ENCODE peak calls at places on chromosomes 12 and 14, in five cellular contexts. One of them, this sample, is unnamed. For H3K9me3, the result is how much of the 10 kb centered on the place peaks cover.

GRCh38 chr14:100067971-100068959 is 3.0 kb downstream of the EVL start:
- DNase-seq in AG04450: no peak
- DNase-seq in CD8-positive, alpha-beta memory T cell: peak
- DNase-seq in heart left ventricle: no peak
- DNase-seq in aorta: no peak
- DNase-seq in this sample: peak

GRCh38 chr12:5898874-5899273 is 46.2 kb downstream of the ANO2 start:
- DNase-seq in aorta: no peak
- DNase-seq in heart left ventricle: no peak
- DNase-seq in CD8-positive, alpha-beta memory T cell: no peak
- DNase-seq in AG04450: no peak
- DNase-seq in this sample: no peak

GRCh38 chr12:116838395-116838794 is 42.8 kb downstream of the HRK start:
- DNase-seq in heart left ventricle: no peak
- DNase-seq in AG04450: no peak
- DNase-seq in CD8-positive, alpha-beta memory T cell: no peak
- DNase-seq in aorta: no peak
- DNase-seq in this sample: no peak

GRCh38 chr12:4251228-4251891 is 22.2 kb upstream of the CCND2 start:
- DNase-seq in AG04450: no peak
- DNase-seq in CD8-positive, alpha-beta memory T cell: peak
- DNase-seq in heart left ventricle: no peak
- DNase-seq in aorta: no peak
- DNase-seq in this sample: no peak

GRCh38 chr12:39367494-39367893 is 75.4 kb downstream of the KIF21A start:
- DNase-seq in heart left ventricle: no peak
- DNase-seq in AG04450: no peak
- DNase-seq in aorta: no peak
- DNase-seq in CD8-positive, alpha-beta memory T cell: no peak
- DNase-seq in this sample: no peak

GRCh38 chr12:60201891-60202290 is 606.1 kb downstream of the SLC16A7 start:
- DNase-seq in heart left ventricle: no peak
- DNase-seq in aorta: no peak
- DNase-seq in AG04450: no peak
- DNase-seq in CD8-positive, alpha-beta memory T cell: no peak
- DNase-seq in this sample: no peak

GRCh38 chr14:56488306-56488705 is 91.3 kb upstream of the TMEM260 start:
- DNase-seq in AG04450: no peak
- DNase-seq in CD8-positive, alpha-beta memory T cell: no peak
- DNase-seq in heart left ventricle: no peak
- DNase-seq in aorta: no peak
- DNase-seq in this sample: no peak

GRCh38 chr12:10169094-10169493 is 2.8 kb downstream of the OLR1 start:
- DNase-seq in aorta: no peak
- DNase-seq in CD8-positive, alpha-beta memory T cell: no peak
- DNase-seq in heart left ventricle: no peak
- DNase-seq in AG04450: peak
- DNase-seq in this sample: no peak

GRCh38 chr12:12172106-12172511 is 94.7 kb downstream of the LRP6 start:
- DNase-seq in AG04450: no peak
- DNase-seq in CD8-positive, alpha-beta memory T cell: no peak
- DNase-seq in aorta: no peak
- DNase-seq in heart left ventricle: no peak
- DNase-seq in this sample: no peak

GRCh38 chr12:40726366-40726765 is 34.1 kb downstream of the CNTN1 start:
- DNase-seq in CD8-positive, alpha-beta memory T cell: no peak
- DNase-seq in aorta: no peak
- DNase-seq in heart left ventricle: no peak
- DNase-seq in AG04450: no peak
- DNase-seq in this sample: no peak

GRCh38 chr14:44316647-44317432 is 190.2 kb downstream of the FSCB start:
- DNase-seq in AG04450: peak
- DNase-seq in CD8-positive, alpha-beta memory T cell: no peak
- DNase-seq in aorta: no peak
- DNase-seq in heart left ventricle: no peak
- DNase-seq in this sample: no peak

GRCh38 chr14:22379727-22380126 is 209.3 kb downstream of the DAD1 start:
- DNase-seq in AG04450: no peak
- DNase-seq in aorta: no peak
- DNase-seq in heart left ventricle: no peak
- DNase-seq in CD8-positive, alpha-beta memory T cell: no peak
- DNase-seq in this sample: no peak

GRCh38 chr12:56862264-56862663 is 71.9 kb downstream of the SDR9C7 start:
- DNase-seq in heart left ventricle: no peak
- DNase-seq in CD8-positive, alpha-beta memory T cell: no peak
- DNase-seq in AG04450: no peak
- DNase-seq in aorta: no peak
- DNase-seq in this sample: no peak
- H3K9me3 ChIP-seq in heart left ventricle: under half
- H3K9me3 ChIP-seq in CD8-positive, alpha-beta memory T cell: under half
- H3K9me3 ChIP-seq in AG04450: under half
- H3K9me3 ChIP-seq in aorta: under half
- H3K9me3 ChIP-seq in this sample: under half

DNA sequence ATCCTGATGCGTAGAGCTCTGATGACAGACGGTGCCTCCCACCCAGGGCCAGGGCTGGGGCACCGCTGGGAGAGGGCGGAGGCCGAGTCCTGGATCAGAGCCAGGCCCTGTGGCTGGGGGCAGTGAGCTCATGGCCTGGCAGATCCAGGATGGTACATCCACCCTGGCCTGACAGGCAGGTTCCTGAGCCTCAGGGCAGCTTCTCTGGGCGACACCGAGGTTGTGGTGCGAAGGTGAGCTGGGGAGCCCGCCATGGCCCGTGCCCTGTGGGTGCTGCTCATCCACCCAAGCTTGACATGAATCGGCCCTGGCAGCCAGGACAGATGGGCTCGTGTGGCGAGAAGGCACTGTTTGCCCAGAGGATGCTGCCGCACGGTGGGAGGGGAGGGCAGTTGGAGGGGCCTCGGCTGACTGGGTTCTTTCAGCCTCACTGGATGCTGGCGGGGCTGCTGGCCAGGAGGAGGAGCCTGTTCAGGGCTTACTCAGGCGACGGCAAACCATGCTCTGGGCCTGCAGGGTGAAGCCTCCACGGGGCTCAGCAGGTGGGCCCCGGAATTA is 16.6 kb downstream of the LRTM2 start:
- DNase-seq in aorta: peak
- DNase-seq in heart left ventricle: no peak
- DNase-seq in CD8-positive, alpha-beta memory T cell: no peak
- DNase-seq in AG04450: no peak
- DNase-seq in this sample: no peak
- H3K9me3 ChIP-seq in aorta: under half
- H3K9me3 ChIP-seq in heart left ventricle: under half
- H3K9me3 ChIP-seq in CD8-positive, alpha-beta memory T cell: under half
- H3K9me3 ChIP-seq in AG04450: under half
- H3K9me3 ChIP-seq in this sample: under half

GRCh38 chr12:65632131-65632855 is 192.0 kb upstream of the HMGA2 start:
- DNase-seq in AG04450: no peak
- DNase-seq in aorta: no peak
- DNase-seq in CD8-positive, alpha-beta memory T cell: no peak
- DNase-seq in heart left ventricle: peak
- DNase-seq in this sample: no peak

GRCh38 chr12:65634626-65635331 is 189.5 kb upstream of the HMGA2 start:
- DNase-seq in heart left ventricle: no peak
- DNase-seq in CD8-positive, alpha-beta memory T cell: no peak
- DNase-seq in aorta: no peak
- DNase-seq in AG04450: no peak
- DNase-seq in this sample: no peak

GRCh38 chr12:65631621-65632111 is 192.6 kb upstream of the HMGA2 start:
- DNase-seq in heart left ventricle: peak
- DNase-seq in aorta: no peak
- DNase-seq in AG04450: peak
- DNase-seq in CD8-positive, alpha-beta memory T cell: no peak
- DNase-seq in this sample: no peak

GRCh38 chr12:65636436-65636835 is 187.8 kb upstream of the HMGA2 start:
- DNase-seq in heart left ventricle: no peak
- DNase-seq in aorta: no peak
- DNase-seq in CD8-positive, alpha-beta memory T cell: no peak
- DNase-seq in AG04450: no peak
- DNase-seq in this sample: no peak

DNA sequence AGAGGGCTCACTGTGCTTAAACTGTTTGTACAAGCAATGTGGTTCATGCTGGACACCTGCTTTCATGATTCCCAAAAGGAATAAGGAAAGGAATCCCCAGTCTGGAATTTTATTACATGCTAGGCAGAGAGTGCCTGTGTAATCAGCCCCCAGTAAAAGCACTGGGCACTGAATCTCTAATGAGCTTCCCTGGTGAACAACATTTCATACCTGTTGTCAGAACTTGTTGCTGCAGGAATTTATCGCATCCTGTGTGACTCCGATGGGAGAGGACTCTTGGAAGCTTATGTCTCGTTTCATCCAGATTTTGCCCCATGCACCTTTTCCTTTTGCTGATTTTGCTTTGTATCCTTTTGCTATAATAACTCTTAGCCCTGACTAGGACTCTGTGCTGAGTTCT is 190.2 kb upstream of the HMGA2 start:
- DNase-seq in CD8-positive, alpha-beta memory T cell: no peak
- DNase-seq in AG04450: no peak
- DNase-seq in aorta: no peak
- DNase-seq in heart left ventricle: no peak
- DNase-seq in this sample: no peak
- H3K9me3 ChIP-seq in CD8-positive, alpha-beta memory T cell: under half
- H3K9me3 ChIP-seq in AG04450: under half
- H3K9me3 ChIP-seq in aorta: under half
- H3K9me3 ChIP-seq in heart left ventricle: under half
- H3K9me3 ChIP-seq in this sample: under half

GRCh38 chr12:115341442-115341841 is 657.5 kb upstream of the TBX3 start:
- DNase-seq in CD8-positive, alpha-beta memory T cell: no peak
- DNase-seq in heart left ventricle: peak
- DNase-seq in AG04450: peak
- DNase-seq in aorta: peak
- DNase-seq in this sample: peak

GRCh38 chr12:115343601-115344000 is 659.6 kb upstream of the TBX3 start:
- DNase-seq in CD8-positive, alpha-beta memory T cell: no peak
- DNase-seq in heart left ventricle: no peak
- DNase-seq in aorta: no peak
- DNase-seq in AG04450: no peak
- DNase-seq in this sample: no peak

GRCh38 chr12:115337693-115338543 is 653.9 kb upstream of the TBX3 start:
- DNase-seq in aorta: peak
- DNase-seq in heart left ventricle: peak
- DNase-seq in AG04450: peak
- DNase-seq in CD8-positive, alpha-beta memory T cell: no peak
- DNase-seq in this sample: peak

GRCh38 chr12:115338566-115339294 is 654.8 kb upstream of the TBX3 start:
- DNase-seq in aorta: no peak
- DNase-seq in AG04450: no peak
- DNase-seq in heart left ventricle: no peak
- DNase-seq in CD8-positive, alpha-beta memory T cell: no peak
- DNase-seq in this sample: no peak

DNA sequence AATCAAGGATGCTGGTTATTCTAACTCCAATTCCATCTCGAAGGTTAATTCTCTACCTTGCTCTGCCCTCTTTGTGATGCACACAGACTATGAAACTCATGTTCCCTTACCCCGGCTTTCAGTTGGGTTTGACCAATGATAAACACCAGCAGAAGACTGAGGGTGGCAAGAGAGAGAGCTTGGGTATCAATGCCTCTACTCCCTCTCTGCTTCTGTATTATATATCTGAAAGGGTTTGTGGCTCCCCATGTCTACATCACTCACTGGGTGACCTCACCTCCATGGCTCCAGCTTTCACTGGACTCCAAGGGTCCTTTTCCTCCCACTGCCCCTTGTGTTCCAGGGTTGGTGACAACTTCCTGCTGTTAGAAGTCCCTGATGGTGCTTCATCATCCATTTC is 659.0 kb upstream of the TBX3 start:
- DNase-seq in AG04450: no peak
- DNase-seq in aorta: no peak
- DNase-seq in heart left ventricle: no peak
- DNase-seq in CD8-positive, alpha-beta memory T cell: no peak
- DNase-seq in this sample: no peak
- H3K9me3 ChIP-seq in AG04450: under half
- H3K9me3 ChIP-seq in aorta: under half
- H3K9me3 ChIP-seq in heart left ventricle: under half
- H3K9me3 ChIP-seq in CD8-positive, alpha-beta memory T cell: under half
- H3K9me3 ChIP-seq in this sample: under half

GRCh38 chr12:132945806-132946506 is 10.2 kb downstream of the ZNF605 start:
- DNase-seq in AG04450: no peak
- DNase-seq in CD8-positive, alpha-beta memory T cell: no peak
- DNase-seq in heart left ventricle: no peak
- DNase-seq in aorta: no peak
- DNase-seq in this sample: no peak
- H3K9me3 ChIP-seq in AG04450: half or more
- H3K9me3 ChIP-seq in CD8-positive, alpha-beta memory T cell: under half
- H3K9me3 ChIP-seq in heart left ventricle: under half
- H3K9me3 ChIP-seq in aorta: half or more
- H3K9me3 ChIP-seq in this sample: under half

DNA sequence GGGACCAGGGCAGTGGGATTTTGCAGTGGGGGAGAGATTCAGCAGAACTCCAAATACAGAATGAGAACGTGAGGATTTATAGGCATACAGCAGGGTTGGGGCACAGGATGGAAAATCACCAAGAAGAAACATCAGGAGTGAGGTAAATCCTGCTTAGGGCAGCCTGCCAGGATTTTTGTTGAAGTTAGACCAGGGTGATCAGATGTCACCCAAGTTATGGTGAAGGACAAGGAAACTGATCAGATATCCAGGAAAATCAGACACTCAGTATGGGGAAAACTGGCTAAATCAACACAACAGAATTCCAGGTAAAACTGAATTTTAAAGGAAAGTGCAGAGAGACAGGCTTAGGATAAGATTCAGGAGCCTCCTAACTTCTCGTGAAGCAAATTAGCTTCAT is 682.4 kb downstream of the TMEM121 start:
- DNase-seq in aorta: no peak
- DNase-seq in AG04450: no peak
- DNase-seq in heart left ventricle: no peak
- DNase-seq in CD8-positive, alpha-beta memory T cell: no peak
- DNase-seq in this sample: no peak
- H3K9me3 ChIP-seq in aorta: under half
- H3K9me3 ChIP-seq in AG04450: half or more
- H3K9me3 ChIP-seq in heart left ventricle: under half
- H3K9me3 ChIP-seq in CD8-positive, alpha-beta memory T cell: under half
- H3K9me3 ChIP-seq in this sample: under half

GRCh38 chr14:20563966-20564365 is 3.1 kb upstream of the RNASE9 start:
- DNase-seq in AG04450: no peak
- DNase-seq in CD8-positive, alpha-beta memory T cell: no peak
- DNase-seq in aorta: no peak
- DNase-seq in heart left ventricle: no peak
- DNase-seq in this sample: no peak

GRCh38 chr14:20569066-20569465 is 8.2 kb upstream of the RNASE9 start:
- DNase-seq in heart left ventricle: no peak
- DNase-seq in AG04450: no peak
- DNase-seq in CD8-positive, alpha-beta memory T cell: no peak
- DNase-seq in aorta: no peak
- DNase-seq in this sample: no peak

GRCh38 chr14:20564501-20564997 is 3.7 kb upstream of the RNASE9 start:
- DNase-seq in heart left ventricle: no peak
- DNase-seq in AG04450: no peak
- DNase-seq in CD8-positive, alpha-beta memory T cell: no peak
- DNase-seq in aorta: no peak
- DNase-seq in this sample: no peak

GRCh38 chr14:20568393-20568792 is 7.5 kb upstream of the RNASE9 start:
- DNase-seq in aorta: no peak
- DNase-seq in heart left ventricle: no peak
- DNase-seq in AG04450: no peak
- DNase-seq in CD8-positive, alpha-beta memory T cell: no peak
- DNase-seq in this sample: no peak
- H3K9me3 ChIP-seq in aorta: under half
- H3K9me3 ChIP-seq in heart left ventricle: under half
- H3K9me3 ChIP-seq in AG04450: under half
- H3K9me3 ChIP-seq in CD8-positive, alpha-beta memory T cell: under half
- H3K9me3 ChIP-seq in this sample: under half

GRCh38 chr12:34402228-34402898 is 380.1 kb downstream of the ALG10 start:
- DNase-seq in aorta: peak
- DNase-seq in CD8-positive, alpha-beta memory T cell: no peak
- DNase-seq in heart left ventricle: peak
- DNase-seq in AG04450: no peak
- DNase-seq in this sample: peak
- H3K9me3 ChIP-seq in aorta: under half
- H3K9me3 ChIP-seq in CD8-positive, alpha-beta memory T cell: under half
- H3K9me3 ChIP-seq in heart left ventricle: under half
- H3K9me3 ChIP-seq in AG04450: half or more
- H3K9me3 ChIP-seq in this sample: under half